ENCODE peak calls at places on chromosomes 12 and 14, in four cellular contexts. Y is A549, V is K562, L is HepG2. K is an unnamed sample.

GRCh38 chr14:22972313-22972930 is 9.9 kb downstream of the AJUBA start:
- DNase-seq in L (no peak), V (no peak), Y (no peak), K (no peak)

GRCh38 chr12:116099664-116100432 is 177.6 kb downstream of the MED13L start:
- DNase-seq in V (no peak), L (no peak), Y (no peak), K (no peak)

GRCh38 chr12:11849752-11850504 is 200.5 kb downstream of the ETV6 start:
- DNase-seq in V (no peak), Y (no peak), L (no peak), K (no peak)

GRCh38 chr14:52023518-52023917 is 34.2 kb downstream of the RTRAF start:
- DNase-seq in Y (no peak), V (no peak), L (no peak), K (no peak)

GRCh38 chr14:87076146-87076545 is 916.8 kb downstream of the GALC start:
- DNase-seq in V (no peak), Y (no peak), L (no peak), K (no peak)

GRCh38 chr14:97713023-97713422 is 915.8 kb downstream of the VRK1 start:
- DNase-seq in V (no peak), Y (peak), L (no peak), K (no peak)

GRCh38 chr14:104876251-104876699 is 11.2 kb downstream of the CEP170B start:
- DNase-seq in Y (peak), L (no peak), V (peak), K (peak)

GRCh38 chr12:105433804-105434203 is 103.3 kb downstream of the C12orf75 start:
- DNase-seq in L (no peak), Y (no peak), V (no peak), K (no peak)

GRCh38 chr14:72521968-72522741 is 371.7 kb downstream of the DPF3 start:
- DNase-seq in Y (no peak), L (no peak), V (no peak), K (no peak)

GRCh38 chr12:89353823-89354629 is 1.7 kb upstream of the DUSP6 start:
- DNase-seq in V (no peak), Y (peak), L (peak), K (peak)

GRCh38 chr12:108856170-108856427 is 1.3 kb downstream of the SSH1 start:
- DNase-seq in V (no peak), Y (peak), L (no peak), K (no peak)

GRCh38 chr14:103504991-103505565 is 17.6 kb downstream of the CKB start:
- DNase-seq in Y (peak), V (no peak), L (no peak), K (no peak)

GRCh38 chr14:36441283-36441682 is 78.7 kb downstream of the NKX2-1 start:
- DNase-seq in Y (no peak), V (no peak), L (no peak), K (no peak)

GRCh38 chr14:32509632-32510187 is 180.6 kb downstream of the AKAP6 start:
- DNase-seq in V (no peak), L (peak), Y (peak), K (no peak)

GRCh38 chr14:67418368-67419174 is 6.6 kb upstream of the PLEK2 start:
- DNase-seq in L (no peak), V (peak), Y (peak), K (no peak)

GRCh38 chr12:104190151-104190550 is 25.4 kb upstream of the TXNRD1 start:
- DNase-seq in V (no peak), L (no peak), Y (no peak), K (no peak)

GRCh38 chr12:30687265-30687986 is 8.2 kb downstream of the IPO8 start:
- DNase-seq in V (no peak), L (peak), Y (peak), K (no peak)

GRCh38 chr12:56521590-56522371 is at the start of gene RBMS2:
- DNase-seq in Y (peak), V (peak), L (peak), K (peak)

GRCh38 chr12:120474092-120474960 is 4.8 kb upstream of the SRSF9 start:
- DNase-seq in V (peak), L (no peak), Y (peak), K (peak)

GRCh38 chr14:91258021-91258618 is 13.6 kb upstream of the GPR68 start:
- DNase-seq in V (no peak), Y (peak), L (no peak), K (no peak)

GRCh38 chr14:54652188-54652889 is 85.4 kb downstream of the SAMD4A start:
- DNase-seq in L (peak), Y (peak), V (no peak), K (no peak)

GRCh38 chr14:28762949-28763313 is 3.7 kb upstream of the FOXG1 start:
- DNase-seq in Y (no peak), V (no peak), L (no peak), K (no peak)

GRCh38 chr14:101186544-101186943 is 283.0 kb upstream of the RTL1 start:
- DNase-seq in V (no peak), Y (no peak), L (no peak), K (no peak)

GRCh38 chr12:332581-333205 is 56.4 kb downstream of the KDM5A start:
- DNase-seq in L (no peak), Y (no peak), V (no peak), K (no peak)

GRCh38 chr14:99188721-99189120 is 83.3 kb downstream of the BCL11B start:
- DNase-seq in Y (no peak), L (no peak), V (peak), K (no peak)

GRCh38 chr12:59626382-59626781 is 30.6 kb downstream of the SLC16A7 start:
- DNase-seq in L (no peak), V (no peak), Y (no peak), K (no peak)

GRCh38 chr14:61577506-61577931 is 117.8 kb upstream of the HIF1A start:
- DNase-seq in Y (no peak), L (no peak), V (no peak), K (no peak)

GRCh38 chr12:95774311-95775045 is 16.1 kb downstream of the NTN4 start:
- DNase-seq in Y (no peak), V (no peak), L (no peak), K (no peak)

GRCh38 chr12:124344526-124344925 is 49.6 kb downstream of the RFLNA start:
- DNase-seq in L (no peak), V (no peak), Y (no peak), K (no peak)

GRCh38 chr12:124346425-124347168 is 51.7 kb downstream of the RFLNA start:
- DNase-seq in Y (no peak), L (no peak), V (no peak), K (no peak)

GRCh38 chr12:124347335-124347734 is 52.4 kb downstream of the RFLNA start:
- DNase-seq in L (no peak), V (no peak), Y (no peak), K (no peak)

GRCh38 chr12:124347805-124348658 is 53.1 kb downstream of the RFLNA start:
- DNase-seq in Y (no peak), L (peak), V (peak), K (no peak)

DNA sequence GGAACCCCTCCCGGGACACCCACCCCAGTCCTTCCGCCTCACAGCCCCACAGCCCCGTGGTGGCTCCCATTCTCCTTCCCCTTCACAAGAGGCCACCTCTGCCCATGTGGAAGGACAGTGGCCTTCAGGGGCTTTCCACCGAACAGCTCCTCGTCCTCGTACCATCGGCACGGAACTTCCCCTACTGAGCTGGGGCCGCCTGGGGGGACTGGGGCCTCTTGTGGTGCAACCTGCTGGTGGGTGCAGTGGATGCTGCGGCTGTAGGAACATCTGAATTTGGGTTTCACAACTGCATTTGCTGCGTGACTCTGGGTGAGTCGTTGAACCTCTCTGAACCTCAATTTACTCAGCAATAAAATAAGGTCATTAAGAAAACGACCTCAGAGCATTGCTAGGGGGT is 50.9 kb downstream of the RFLNA start:
- DNase-seq in L (no peak), Y (no peak), V (no peak), K (peak)
- H3K4me3 ChIP-seq in L (no peak), Y (no peak), V (no peak), K (no peak)

DNA sequence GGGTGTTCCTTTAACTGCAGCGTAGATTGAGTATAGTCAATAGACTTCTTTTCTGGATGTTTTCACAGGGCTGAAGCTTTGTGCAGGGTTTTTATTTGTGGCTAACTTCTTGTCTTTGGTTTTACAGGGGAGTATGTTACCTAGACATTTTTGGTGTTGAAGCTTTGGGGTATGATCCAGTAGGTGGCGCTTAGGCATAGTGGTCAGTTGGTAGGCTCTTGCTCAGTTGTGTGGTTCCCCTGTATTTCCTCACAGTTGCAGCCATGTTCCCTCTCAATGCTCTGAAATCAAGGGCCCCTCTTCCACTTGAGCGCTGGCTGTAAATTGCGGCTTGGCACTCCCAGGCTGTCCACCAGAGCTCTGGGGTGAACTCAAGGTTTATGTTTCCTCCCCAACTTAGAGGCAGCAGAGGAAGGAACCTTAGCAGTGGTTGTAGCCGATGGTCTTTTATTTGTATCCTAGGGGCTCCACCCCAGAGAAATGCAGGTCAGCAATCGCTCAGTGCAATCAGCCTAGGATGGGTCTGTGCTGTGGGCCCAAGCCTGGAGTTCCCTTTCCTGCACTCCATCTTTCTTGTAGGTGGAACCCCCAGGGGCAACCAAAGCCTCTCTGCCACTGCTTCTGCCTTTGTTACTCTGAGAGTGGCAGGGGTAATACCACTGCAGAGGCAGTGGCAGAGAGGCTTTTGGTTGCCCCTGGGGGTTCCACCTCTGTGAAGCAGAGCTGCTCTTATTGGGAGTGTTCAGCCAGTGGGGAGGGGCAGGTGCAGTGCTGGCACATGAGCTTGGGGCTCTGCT is 55.1 kb downstream of the CMAS start:
- DNase-seq in L (peak), Y (peak), V (no peak), K (peak)
- TF ChIP-seq MYC in L (no peak), Y (no peak), V (no peak), K (no peak)

DNA sequence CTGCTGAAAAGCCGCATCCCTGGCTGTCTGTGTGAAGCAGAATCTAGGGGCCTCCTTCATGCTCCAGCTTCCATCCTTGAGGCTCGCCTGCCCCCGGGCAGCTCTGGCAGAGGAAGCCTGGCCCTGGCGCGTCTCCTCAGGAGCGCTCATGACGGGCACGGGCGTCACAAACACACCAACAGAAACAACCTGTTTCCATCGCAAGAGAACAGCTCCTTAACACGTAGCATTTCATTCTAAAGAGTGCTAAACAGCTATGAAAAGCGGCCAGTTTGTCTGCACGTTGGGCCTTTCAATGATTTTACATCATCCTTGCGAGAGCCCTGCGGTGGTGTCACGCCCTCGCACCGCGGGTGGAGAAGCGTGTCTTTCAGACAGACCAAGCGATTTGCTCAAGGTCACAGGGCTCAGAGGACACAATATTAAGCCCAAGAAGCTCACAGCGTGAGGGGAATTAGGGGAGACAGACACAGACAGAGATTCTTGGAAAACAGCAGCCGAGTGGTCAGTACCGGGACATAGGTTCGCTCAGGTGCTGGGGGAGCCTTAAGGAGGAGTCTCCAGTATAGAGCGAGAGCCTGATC is 4.9 kb downstream of the ADGRD1 start:
- DNase-seq in V (no peak), Y (no peak), L (no peak), K (no peak)
- TF ChIP-seq MAX in V (no peak), Y (no peak), L (no peak), K (no peak)

DNA sequence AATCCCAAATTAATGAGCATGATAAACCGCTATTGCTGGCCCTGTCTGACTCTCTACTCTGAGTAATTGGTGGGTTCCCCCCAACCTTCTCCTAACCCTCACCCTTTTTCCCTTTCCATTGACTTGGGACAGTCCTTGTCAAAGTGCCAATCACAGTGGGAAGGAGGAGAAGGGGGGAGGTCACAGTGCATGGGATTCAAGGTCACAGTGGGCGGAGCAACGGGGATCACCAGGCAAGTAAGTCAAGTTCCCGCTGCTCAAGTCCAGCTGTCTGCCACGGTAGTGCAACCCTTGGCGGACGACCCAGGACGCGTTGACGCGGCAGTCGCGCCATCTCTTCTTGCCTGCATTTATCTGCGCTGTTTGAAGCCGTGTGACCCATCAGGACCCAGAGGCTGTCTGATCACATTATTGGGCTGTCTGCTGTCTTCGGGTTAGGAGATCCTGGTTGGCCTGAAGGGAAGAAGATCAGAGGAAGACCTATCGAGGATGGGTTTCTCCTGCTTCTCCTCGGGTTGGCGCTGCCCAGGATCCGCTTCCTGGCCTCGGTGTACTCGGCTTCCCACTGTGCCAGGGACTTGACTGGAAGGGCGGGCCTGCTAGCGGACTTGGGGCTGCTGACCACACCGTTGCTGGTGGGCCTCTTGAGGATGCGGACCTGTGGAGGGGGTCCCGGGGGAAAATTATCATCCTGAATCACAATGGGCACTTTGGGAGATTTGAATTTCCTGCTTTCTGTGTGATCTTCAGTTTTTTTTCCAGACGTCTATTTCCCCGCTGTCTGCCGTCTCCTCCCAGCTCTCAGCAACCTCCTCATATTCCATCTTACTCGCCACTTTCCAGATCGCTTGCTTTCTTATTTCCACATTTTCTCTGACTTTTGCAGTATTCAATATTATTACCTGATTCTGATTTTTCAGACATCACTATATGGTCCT is 3.1 kb upstream of the MDM2 start:
- DNase-seq in Y (no peak), L (peak), V (no peak), K (no peak)
- H3K4me3 ChIP-seq in Y (no peak), L (peak), V (no peak), K (no peak)

GRCh38 chr12:78863482-78864427 is 819 bp upstream of the SYT1 start:
- DNase-seq in Y (peak), L (no peak), V (no peak), K (no peak)

GRCh38 chr12:78865297-78865955 is 852 bp downstream of the SYT1 start:
- DNase-seq in L (no peak), Y (no peak), V (no peak), K (no peak)

GRCh38 chr12:78866518-78866917 is 1.9 kb downstream of the SYT1 start:
- DNase-seq in L (no peak), V (no peak), Y (no peak), K (no peak)

GRCh38 chr12:78870539-78870938 is 6.0 kb downstream of the SYT1 start:
- DNase-seq in Y (no peak), L (no peak), V (no peak), K (no peak)

DNA sequence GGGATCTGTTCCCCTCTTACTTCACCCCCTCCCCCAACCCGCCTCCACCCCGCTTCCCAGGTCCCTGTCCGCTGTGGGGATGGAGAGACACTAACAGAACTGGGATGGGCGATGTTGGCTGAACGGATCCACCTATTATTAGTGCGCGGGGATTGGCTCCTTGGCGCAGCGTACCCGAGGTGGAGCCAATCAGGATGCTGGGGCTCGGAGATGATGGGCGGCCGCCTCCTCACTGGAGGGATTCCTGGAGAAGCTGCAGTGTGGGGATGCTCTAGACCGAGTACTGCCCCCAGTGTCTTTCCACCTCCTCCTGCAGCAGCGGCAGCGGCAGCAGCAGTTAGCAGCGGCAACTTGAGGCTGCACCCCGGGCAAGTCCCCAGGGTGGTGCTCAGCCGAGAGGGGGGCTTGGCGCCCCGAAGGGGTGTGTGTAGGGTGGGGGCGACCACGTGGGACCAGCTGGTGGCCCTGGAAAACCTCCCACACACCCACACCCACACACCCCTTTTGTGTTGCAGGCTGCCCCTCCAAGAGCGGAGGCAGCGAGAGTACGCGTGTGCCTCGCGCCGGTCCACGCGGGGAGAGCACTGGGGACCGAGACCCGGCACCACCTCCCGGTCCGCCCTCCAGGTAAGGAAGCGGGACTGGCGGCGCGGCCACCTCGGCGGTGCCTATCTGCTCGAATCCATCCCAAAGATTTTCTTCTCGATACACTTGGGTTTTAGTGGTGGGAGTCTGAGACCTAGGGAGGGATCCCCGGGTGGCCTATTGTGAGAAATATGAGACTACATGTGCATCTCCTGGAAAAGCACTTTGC is at the start of gene SYT1:
- DNase-seq in L (no peak), V (no peak), Y (peak), K (no peak)
- TF ChIP-seq MYC in L (no peak), V (no peak), Y (no peak), K (no peak)

GRCh38 chr12:94678849-94679248 is 28.5 kb upstream of the TMCC3 start:
- DNase-seq in Y (no peak), V (no peak), L (no peak), K (no peak)
- TF ChIP-seq MAX in Y (no peak), V (no peak), L (no peak), K (no peak)

DNA sequence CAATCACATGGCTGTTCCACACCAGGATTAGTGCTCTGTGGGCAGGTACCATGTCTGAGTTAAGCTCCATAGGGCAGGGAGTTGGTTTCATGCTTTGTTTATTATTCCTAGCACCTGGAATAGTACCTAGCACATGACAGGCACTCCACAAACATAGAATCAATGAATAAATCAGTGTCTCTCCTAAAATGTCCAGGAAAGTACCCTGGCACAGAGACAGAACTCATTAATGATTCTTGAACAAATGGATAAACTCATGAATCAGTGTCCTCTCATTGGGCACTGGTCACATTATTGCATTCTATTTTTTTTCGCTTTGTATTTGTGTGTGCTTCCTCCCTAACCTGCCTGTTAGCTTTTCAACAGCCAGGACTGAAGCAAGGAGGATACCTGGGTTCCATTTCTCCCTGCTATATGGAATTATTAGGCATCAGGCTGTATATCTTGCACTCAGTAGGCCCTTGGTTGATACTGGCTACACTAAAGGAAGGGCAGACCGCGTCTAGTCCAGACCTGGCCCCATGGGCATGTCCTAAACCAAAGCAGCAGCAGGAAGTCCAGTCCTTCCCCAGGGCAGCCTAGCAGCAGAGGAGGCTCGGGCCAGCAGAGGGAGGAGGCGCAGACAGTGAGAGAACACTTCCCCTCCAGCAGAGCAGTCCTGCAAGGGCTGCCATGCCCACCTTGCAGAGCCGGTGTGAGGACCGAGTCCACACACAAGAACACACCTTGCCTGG is 18.4 kb downstream of the HDAC7 start:
- DNase-seq in L (no peak), V (no peak), Y (no peak), K (peak)
- H3K4me3 ChIP-seq in L (no peak), V (no peak), Y (no peak), K (no peak)